ENCODE peak calls at places on chromosomes 1 and 21, in five cellular contexts. One of them, this sample, is unnamed. For H3K4me1, the result is how much of the 10 kb centered on the place peaks cover.

GRCh38 chr21:38761531-38761930 is 44.2 kb upstream of the ETS2 start:
- DNase-seq in PC-9: no peak
- DNase-seq in OCI-LY7: no peak
- DNase-seq in Peyer's patch: no peak
- DNase-seq in mammary epithelial cell: no peak
- DNase-seq in this sample: no peak

GRCh38 chr1:102902045-102902444 is 206.3 kb downstream of the COL11A1 start:
- DNase-seq in OCI-LY7: no peak
- DNase-seq in mammary epithelial cell: no peak
- DNase-seq in PC-9: no peak
- DNase-seq in Peyer's patch: no peak
- DNase-seq in this sample: no peak

GRCh38 chr1:2611621-2612437 is 21.0 kb downstream of the MMEL1 start:
- DNase-seq in PC-9: no peak
- DNase-seq in OCI-LY7: no peak
- DNase-seq in mammary epithelial cell: no peak
- DNase-seq in Peyer's patch: peak
- DNase-seq in this sample: no peak

GRCh38 chr21:16071082-16071481 is 341.3 kb downstream of the USP25 start:
- DNase-seq in Peyer's patch: no peak
- DNase-seq in mammary epithelial cell: no peak
- DNase-seq in OCI-LY7: no peak
- DNase-seq in PC-9: no peak
- DNase-seq in this sample: peak

GRCh38 chr1:41381691-41382530 is 20.7 kb downstream of the FOXO6 start:
- DNase-seq in OCI-LY7: no peak
- DNase-seq in PC-9: no peak
- DNase-seq in Peyer's patch: no peak
- DNase-seq in mammary epithelial cell: no peak
- DNase-seq in this sample: peak

GRCh38 chr1:158112994-158113758 is 67.5 kb upstream of the CD1D start:
- DNase-seq in PC-9: no peak
- DNase-seq in Peyer's patch: peak
- DNase-seq in mammary epithelial cell: no peak
- DNase-seq in OCI-LY7: peak
- DNase-seq in this sample: peak

GRCh38 chr1:162357681-162358266 is 18.9 kb downstream of the SPATA46 start:
- DNase-seq in Peyer's patch: no peak
- DNase-seq in mammary epithelial cell: peak
- DNase-seq in PC-9: no peak
- DNase-seq in OCI-LY7: peak
- DNase-seq in this sample: peak

GRCh38 chr1:89973481-89974127 is 21.3 kb upstream of the ZNF326 start:
- DNase-seq in mammary epithelial cell: no peak
- DNase-seq in Peyer's patch: no peak
- DNase-seq in PC-9: peak
- DNase-seq in OCI-LY7: no peak
- DNase-seq in this sample: no peak

GRCh38 chr1:190792873-190793272 is 315.2 kb upstream of the BRINP3 start:
- DNase-seq in mammary epithelial cell: no peak
- DNase-seq in PC-9: no peak
- DNase-seq in Peyer's patch: no peak
- DNase-seq in OCI-LY7: no peak
- DNase-seq in this sample: no peak

GRCh38 chr1:150473659-150474058 is 13.6 kb upstream of the TARS2 start:
- DNase-seq in OCI-LY7: no peak
- DNase-seq in Peyer's patch: no peak
- DNase-seq in mammary epithelial cell: no peak
- DNase-seq in PC-9: no peak
- DNase-seq in this sample: no peak

GRCh38 chr1:119859647-119860046 is 36.7 kb downstream of the ADAM30 start:
- DNase-seq in mammary epithelial cell: peak
- DNase-seq in PC-9: peak
- DNase-seq in OCI-LY7: no peak
- DNase-seq in Peyer's patch: no peak
- DNase-seq in this sample: peak

GRCh38 chr1:220818421-220819173 is 31.9 kb downstream of the MTARC1 start:
- DNase-seq in OCI-LY7: no peak
- DNase-seq in mammary epithelial cell: no peak
- DNase-seq in PC-9: no peak
- DNase-seq in Peyer's patch: peak
- DNase-seq in this sample: peak

DNA sequence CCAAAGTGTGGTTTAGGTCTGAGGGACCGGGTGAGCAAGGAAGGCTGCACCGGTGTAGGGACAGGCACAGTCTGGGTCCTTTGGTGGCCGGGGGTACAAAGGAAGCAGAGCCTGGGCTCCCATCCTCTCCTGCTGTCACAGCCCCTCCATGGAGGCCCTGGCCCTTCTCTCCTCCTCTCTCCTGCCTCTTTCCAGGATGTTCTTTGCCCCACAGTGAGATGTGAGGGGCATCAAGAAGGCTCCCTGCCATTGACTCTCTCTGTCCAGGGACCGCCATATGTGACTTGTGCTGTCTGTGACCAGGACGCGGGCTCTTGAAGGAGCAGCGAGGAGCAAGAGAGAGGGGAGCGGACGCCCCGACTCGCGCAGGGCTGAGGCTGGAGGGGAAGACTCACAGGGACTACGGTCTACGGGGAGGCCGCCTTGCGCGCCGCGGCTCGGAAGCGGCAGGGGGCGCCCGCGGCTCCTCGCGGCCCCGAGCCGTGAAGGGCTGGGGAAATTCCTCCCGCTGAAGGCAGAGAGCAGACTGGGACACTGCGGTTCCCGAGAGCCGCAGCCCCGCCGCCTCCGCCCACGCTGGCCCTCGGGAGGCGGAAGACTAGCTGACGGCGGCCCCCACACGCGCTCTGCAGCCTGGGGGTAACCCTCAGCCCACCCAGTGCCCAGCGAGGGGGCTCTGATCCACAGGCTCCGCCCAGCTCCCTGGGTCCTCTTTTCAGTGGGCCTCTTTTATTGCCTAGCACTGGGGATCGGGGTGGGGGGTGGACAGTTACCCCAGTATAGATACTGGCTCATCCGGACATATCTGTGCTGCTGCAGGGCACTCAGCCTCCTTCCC is 40.8 kb downstream of the MAB21L3 start:
- DNase-seq in PC-9: peak
- DNase-seq in mammary epithelial cell: peak
- DNase-seq in OCI-LY7: peak
- DNase-seq in Peyer's patch: peak
- DNase-seq in this sample: peak
- H3K4me1 ChIP-seq in PC-9: under half
- H3K4me1 ChIP-seq in mammary epithelial cell: under half
- H3K4me1 ChIP-seq in OCI-LY7: under half
- H3K4me1 ChIP-seq in Peyer's patch: under half
- H3K4me1 ChIP-seq in this sample: under half

GRCh38 chr1:236150291-236150940 is 8.1 kb downstream of the GPR137B start:
- DNase-seq in Peyer's patch: no peak
- DNase-seq in OCI-LY7: no peak
- DNase-seq in mammary epithelial cell: no peak
- DNase-seq in PC-9: no peak
- DNase-seq in this sample: no peak
- H3K4me1 ChIP-seq in Peyer's patch: under half
- H3K4me1 ChIP-seq in OCI-LY7: under half
- H3K4me1 ChIP-seq in mammary epithelial cell: under half
- H3K4me1 ChIP-seq in PC-9: under half
- H3K4me1 ChIP-seq in this sample: under half

GRCh38 chr1:165834229-165834628 is 6.8 kb downstream of the UCK2 start:
- DNase-seq in Peyer's patch: no peak
- DNase-seq in mammary epithelial cell: no peak
- DNase-seq in PC-9: no peak
- DNase-seq in OCI-LY7: no peak
- DNase-seq in this sample: no peak

GRCh38 chr1:165836664-165837482 is 9.5 kb downstream of the UCK2 start:
- DNase-seq in Peyer's patch: no peak
- DNase-seq in PC-9: no peak
- DNase-seq in OCI-LY7: no peak
- DNase-seq in mammary epithelial cell: no peak
- DNase-seq in this sample: no peak

GRCh38 chr1:165840419-165840818 is 13.0 kb downstream of the UCK2 start:
- DNase-seq in OCI-LY7: no peak
- DNase-seq in PC-9: no peak
- DNase-seq in mammary epithelial cell: no peak
- DNase-seq in Peyer's patch: no peak
- DNase-seq in this sample: no peak

GRCh38 chr1:165834881-165835280 is 7.5 kb downstream of the UCK2 start:
- DNase-seq in PC-9: no peak
- DNase-seq in mammary epithelial cell: no peak
- DNase-seq in OCI-LY7: no peak
- DNase-seq in Peyer's patch: no peak
- DNase-seq in this sample: no peak

GRCh38 chr1:165837838-165838364 is 10.5 kb downstream of the UCK2 start:
- DNase-seq in OCI-LY7: no peak
- DNase-seq in Peyer's patch: no peak
- DNase-seq in mammary epithelial cell: no peak
- DNase-seq in PC-9: no peak
- DNase-seq in this sample: no peak
- H3K4me1 ChIP-seq in OCI-LY7: under half
- H3K4me1 ChIP-seq in Peyer's patch: under half
- H3K4me1 ChIP-seq in mammary epithelial cell: under half
- H3K4me1 ChIP-seq in PC-9: under half
- H3K4me1 ChIP-seq in this sample: under half

DNA sequence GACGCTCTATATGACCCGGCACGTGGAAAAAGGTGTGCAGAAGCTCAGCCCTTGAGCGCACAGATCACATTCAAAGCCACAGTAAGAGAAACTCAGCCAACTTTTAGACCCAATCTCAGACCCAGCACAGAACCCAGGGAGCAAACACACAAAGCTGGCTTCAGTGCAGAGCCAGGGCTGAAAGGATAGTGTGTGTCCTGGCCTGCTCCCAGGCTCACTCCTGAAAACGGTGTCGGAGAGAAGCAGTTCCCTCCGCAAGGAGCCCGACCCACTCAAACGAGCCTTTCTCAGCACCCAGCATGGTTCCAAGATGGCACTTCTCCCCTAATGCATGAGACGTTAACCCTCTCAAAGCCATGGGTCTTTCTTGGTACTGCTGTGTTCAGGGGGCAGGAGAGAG is 39.6 kb downstream of the CASZ1 start:
- DNase-seq in mammary epithelial cell: no peak
- DNase-seq in Peyer's patch: no peak
- DNase-seq in OCI-LY7: no peak
- DNase-seq in PC-9: no peak
- DNase-seq in this sample: no peak
- H3K4me1 ChIP-seq in mammary epithelial cell: under half
- H3K4me1 ChIP-seq in Peyer's patch: half or more
- H3K4me1 ChIP-seq in OCI-LY7: under half
- H3K4me1 ChIP-seq in PC-9: under half
- H3K4me1 ChIP-seq in this sample: under half

GRCh38 chr1:23477359-23478144 is 6.4 kb downstream of the ASAP3 start:
- DNase-seq in PC-9: peak
- DNase-seq in mammary epithelial cell: peak
- DNase-seq in OCI-LY7: no peak
- DNase-seq in Peyer's patch: no peak
- DNase-seq in this sample: no peak

GRCh38 chr1:23480187-23481025 is 3.6 kb downstream of the ASAP3 start:
- DNase-seq in mammary epithelial cell: no peak
- DNase-seq in OCI-LY7: peak
- DNase-seq in PC-9: no peak
- DNase-seq in Peyer's patch: no peak
- DNase-seq in this sample: no peak

GRCh38 chr1:23481026-23481597 is 2.9 kb downstream of the ASAP3 start:
- DNase-seq in OCI-LY7: no peak
- DNase-seq in Peyer's patch: no peak
- DNase-seq in mammary epithelial cell: no peak
- DNase-seq in PC-9: no peak
- DNase-seq in this sample: no peak

GRCh38 chr1:23481904-23482303 is 2.1 kb downstream of the ASAP3 start:
- DNase-seq in Peyer's patch: no peak
- DNase-seq in OCI-LY7: no peak
- DNase-seq in mammary epithelial cell: no peak
- DNase-seq in PC-9: no peak
- DNase-seq in this sample: no peak

DNA sequence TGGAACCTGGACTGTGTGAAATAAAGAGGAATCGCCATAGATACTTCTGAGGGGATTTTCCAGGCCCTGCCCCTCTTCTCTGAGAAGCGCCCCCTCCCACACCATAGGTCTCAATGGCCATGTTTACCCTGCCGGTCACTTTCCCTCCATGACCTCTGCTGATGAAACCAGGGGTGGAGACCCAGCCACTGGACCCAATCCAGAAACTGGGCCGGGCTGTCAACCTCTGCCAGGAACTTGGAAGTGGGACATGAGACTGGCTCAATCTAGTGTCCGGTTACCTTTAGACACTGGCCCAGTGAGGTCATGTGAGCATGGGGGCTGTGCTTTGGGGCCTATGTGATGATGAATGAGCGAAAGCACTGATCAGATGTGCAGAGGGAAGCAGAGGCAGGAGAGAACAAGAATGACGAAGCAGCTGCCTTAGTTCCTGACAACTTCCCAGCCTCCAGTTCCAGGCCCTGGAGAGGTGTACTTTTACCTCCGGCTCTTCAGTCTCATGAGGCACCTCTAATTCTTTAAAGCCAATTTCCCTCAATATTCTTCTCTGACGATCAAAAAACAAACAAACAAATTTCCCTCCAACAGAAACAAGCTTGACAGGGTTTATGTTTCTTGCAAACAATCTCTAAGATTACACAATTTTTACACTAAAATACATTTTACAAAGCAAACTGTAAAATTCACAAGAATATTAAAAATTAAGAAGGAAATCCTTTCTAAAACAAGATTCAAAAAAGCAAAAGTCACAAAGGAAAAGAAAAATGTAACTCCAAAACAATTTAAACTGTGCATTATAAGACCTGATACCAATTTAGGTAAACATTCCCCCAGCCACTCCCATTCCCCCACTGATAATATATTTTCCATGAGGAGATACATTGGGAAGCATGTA is 4.8 kb downstream of the ASAP3 start:
- DNase-seq in OCI-LY7: no peak
- DNase-seq in Peyer's patch: peak
- DNase-seq in PC-9: no peak
- DNase-seq in mammary epithelial cell: no peak
- DNase-seq in this sample: peak
- H3K4me1 ChIP-seq in OCI-LY7: under half
- H3K4me1 ChIP-seq in Peyer's patch: under half
- H3K4me1 ChIP-seq in PC-9: half or more
- H3K4me1 ChIP-seq in mammary epithelial cell: under half
- H3K4me1 ChIP-seq in this sample: half or more

DNA sequence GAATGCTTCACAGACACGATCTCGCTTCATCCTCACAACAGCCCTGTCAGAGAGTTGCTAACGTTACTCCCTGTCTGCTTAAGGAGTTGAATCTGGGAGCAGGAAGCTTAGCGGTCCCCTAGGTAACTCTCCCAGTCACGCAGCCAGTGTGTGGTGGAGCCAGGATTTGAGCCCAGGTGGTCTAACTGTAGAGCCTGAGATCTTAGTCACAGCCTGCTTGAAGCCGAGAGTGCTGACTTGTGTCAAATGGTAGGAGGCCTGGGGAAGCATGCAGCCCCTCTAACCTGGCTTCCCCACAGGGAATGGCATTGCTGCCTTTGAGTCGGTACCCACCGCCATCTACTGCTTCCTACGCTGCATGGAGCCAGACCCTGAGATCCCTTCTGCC is 4.1 kb downstream of the ADPRS start:
- DNase-seq in mammary epithelial cell: no peak
- DNase-seq in PC-9: no peak
- DNase-seq in OCI-LY7: no peak
- DNase-seq in Peyer's patch: peak
- DNase-seq in this sample: no peak
- H3K4me1 ChIP-seq in mammary epithelial cell: under half
- H3K4me1 ChIP-seq in PC-9: under half
- H3K4me1 ChIP-seq in OCI-LY7: under half
- H3K4me1 ChIP-seq in Peyer's patch: under half
- H3K4me1 ChIP-seq in this sample: under half

This sample was measured in adipocyte.